ENCODE peak calls at places on chromosomes 5 and 9, in nine cellular contexts. R is BJ; M is GM03348; L is ELR; V is NCI-H1105; C is activated CD4-positive, alpha-beta T cell treated with anti-CD3 and anti-CD28 coated beads, Interleukin-2, amount 50 U/mL, for 48 hours; F is left ventricle myocardium superior; O is iris pigment epithelial cell; D is mesothelial cell of epicardium. N is an unnamed sample.

GRCh38 chr5:149834246-149834855 is 104.2 kb downstream of the PPARGC1B start:
- DNase-seq in F (no peak), V (peak), R (peak), L (peak), D (peak), C (peak), M (peak), O (peak), N (peak)

GRCh38 chr5:66713998-66714397 is 117.8 kb downstream of the MAST4 start:
- DNase-seq in V (no peak), R (no peak), F (no peak), C (no peak), D (no peak), M (no peak), O (peak), L (peak), N (peak)

GRCh38 chr5:80764786-80765185 is 110.0 kb upstream of the DHFR start:
- DNase-seq in M (no peak), L (no peak), C (no peak), F (no peak), V (no peak), O (no peak), D (no peak), R (no peak), N (no peak)

GRCh38 chr9:134484479-134484878 is 157.1 kb upstream of the COL5A1 start:
- DNase-seq in D (no peak), M (no peak), R (no peak), F (no peak), O (no peak), C (no peak), L (no peak), V (no peak), N (no peak)

GRCh38 chr5:78497573-78498533 is 137.4 kb downstream of the SCAMP1 start:
- DNase-seq in O (no peak), F (peak), C (no peak), V (no peak), R (no peak), L (no peak), M (no peak), D (no peak), N (peak)

GRCh38 chr9:77707696-77708095 is 59.6 kb upstream of the GNA14 start:
- DNase-seq in V (no peak), C (no peak), M (peak), L (peak), O (peak), R (peak), F (peak), D (no peak), N (peak)

GRCh38 chr5:111158105-111158744 is 66.0 kb upstream of the CAMK4 start:
- DNase-seq in R (peak), O (peak), L (peak), C (peak), F (no peak), V (peak), D (peak), M (peak), N (peak)

GRCh38 chr5:76874088-76874581 is 24.3 kb downstream of the S100Z start:
- DNase-seq in V (peak), O (no peak), D (no peak), L (no peak), R (no peak), F (no peak), C (no peak), M (no peak), N (peak)

GRCh38 chr9:70112981-70113380 is 69.3 kb downstream of the MAMDC2 start:
- DNase-seq in M (no peak), C (no peak), R (no peak), V (no peak), L (peak), D (no peak), F (no peak), O (no peak), N (peak)

GRCh38 chr5:107980923-107981748 is 310.4 kb upstream of the EFNA5 start:
- DNase-seq in L (peak), M (no peak), R (no peak), C (no peak), D (no peak), V (no peak), F (no peak), O (no peak), N (no peak)

GRCh38 chr5:177402271-177403043 is 2.0 kb upstream of the PFN3 start:
- DNase-seq in F (peak), D (peak), O (peak), V (peak), C (peak), M (peak), R (no peak), L (peak), N (peak)

GRCh38 chr5:100901851-100902341 is 1.2 kb downstream of the ST8SIA4 start:
- DNase-seq in V (no peak), M (no peak), R (no peak), O (peak), D (no peak), L (peak), F (peak), C (peak), N (no peak)

GRCh38 chr9:17134396-17134842 is 421 bp upstream of the CNTLN start:
- DNase-seq in L (no peak), M (no peak), V (no peak), C (no peak), D (no peak), O (peak), R (no peak), F (no peak), N (peak)

GRCh38 chr5:143093452-143094086 is 309.9 kb downstream of the NR3C1 start:
- DNase-seq in L (no peak), R (no peak), C (no peak), D (no peak), V (no peak), O (no peak), M (no peak), F (no peak), N (no peak)

GRCh38 chr5:180155331-180155881 is 53.6 kb downstream of the RASGEF1C start:
- DNase-seq in O (no peak), R (no peak), C (no peak), M (no peak), F (no peak), V (no peak), L (no peak), D (peak), N (no peak)

GRCh38 chr9:135939351-135940265 is 21.6 kb downstream of the UBAC1 start:
- DNase-seq in O (no peak), L (no peak), M (no peak), V (no peak), D (no peak), C (peak), R (no peak), F (no peak), N (peak)

GRCh38 chr5:157384971-157385709 is 74.9 kb upstream of the NIPAL4 start:
- DNase-seq in D (peak), F (peak), V (no peak), M (peak), R (peak), C (no peak), L (peak), O (peak), N (peak)

GRCh38 chr9:127809562-127810377 is 7.1 kb downstream of the FPGS start:
- DNase-seq in L (no peak), M (peak), O (peak), V (no peak), R (no peak), F (peak), C (no peak), D (no peak), N (no peak)

GRCh38 chr5:31492824-31493223 is 39.1 kb downstream of the DROSHA start:
- DNase-seq in V (no peak), L (peak), D (no peak), F (no peak), O (peak), C (no peak), R (no peak), M (no peak), N (no peak)

GRCh38 chr9:136610426-136610825 is 52.3 kb upstream of the EGFL7 start:
- DNase-seq in O (no peak), D (no peak), L (no peak), M (no peak), F (no peak), C (no peak), R (no peak), V (no peak), N (no peak)

GRCh38 chr5:83222906-83223305 is 145.6 kb downstream of the XRCC4 start:
- DNase-seq in F (no peak), L (no peak), O (no peak), M (no peak), V (no peak), D (no peak), R (no peak), C (no peak), N (no peak)

GRCh38 chr5:125972706-125973105 is 450.5 kb upstream of the GRAMD2B start:
- DNase-seq in R (no peak), C (no peak), D (no peak), O (no peak), V (no peak), M (no peak), F (no peak), L (no peak), N (no peak)